ENCODE peak calls at places on chromosomes 2 and 18, in ten cellular contexts. One of them, this sample, is unnamed.

GRCh38 chr2:176421291-176422050 is 152.2 kb downstream of the MTX2 start:
- DNase-seq in left ventricle myocardium inferior: no peak
- DNase-seq in HT1080: no peak
- DNase-seq in naive thymus-derived CD4-positive, alpha-beta T cell: no peak
- DNase-seq in amygdala: no peak
- DNase-seq in adrenal gland: no peak
- DNase-seq in H7: no peak
- DNase-seq in RKO: no peak
- DNase-seq in GM10248: no peak
- DNase-seq in HCEC 1CT: peak; percentile 18
- DNase-seq in this sample: no peak

GRCh38 chr2:17475285-17475684 is 43.0 kb downstream of the RAD51AP2 start:
- DNase-seq in amygdala: no peak
- DNase-seq in GM10248: no peak
- DNase-seq in naive thymus-derived CD4-positive, alpha-beta T cell: no peak
- DNase-seq in adrenal gland: no peak
- DNase-seq in H7: no peak
- DNase-seq in HT1080: no peak
- DNase-seq in HCEC 1CT: peak; percentile 6
- DNase-seq in left ventricle myocardium inferior: no peak
- DNase-seq in RKO: no peak
- DNase-seq in this sample: no peak

GRCh38 chr2:200788129-200788718 is 23.5 kb upstream of the BZW1 start:
- DNase-seq in RKO: peak; percentile 56
- DNase-seq in left ventricle myocardium inferior: no peak
- DNase-seq in amygdala: no peak
- DNase-seq in HCEC 1CT: peak; percentile 77
- DNase-seq in HT1080: peak; percentile 86
- DNase-seq in GM10248: no peak
- DNase-seq in adrenal gland: no peak
- DNase-seq in H7: no peak
- DNase-seq in naive thymus-derived CD4-positive, alpha-beta T cell: no peak
- DNase-seq in this sample: peak; percentile 54

GRCh38 chr2:37287966-37288365 is 36.7 kb downstream of the PRKD3 start:
- DNase-seq in HT1080: no peak
- DNase-seq in GM10248: peak; percentile 20
- DNase-seq in adrenal gland: no peak
- DNase-seq in H7: peak; percentile 12
- DNase-seq in amygdala: no peak
- DNase-seq in left ventricle myocardium inferior: no peak
- DNase-seq in HCEC 1CT: peak; percentile 12
- DNase-seq in RKO: peak; percentile 31
- DNase-seq in naive thymus-derived CD4-positive, alpha-beta T cell: no peak
- DNase-seq in this sample: no peak

GRCh38 chr2:121030523-121030922 is 254.5 kb downstream of the TFCP2L1 start:
- DNase-seq in adrenal gland: peak; percentile 13
- DNase-seq in RKO: no peak
- DNase-seq in amygdala: no peak
- DNase-seq in HT1080: no peak
- DNase-seq in HCEC 1CT: no peak
- DNase-seq in GM10248: no peak
- DNase-seq in H7: no peak
- DNase-seq in naive thymus-derived CD4-positive, alpha-beta T cell: no peak
- DNase-seq in left ventricle myocardium inferior: no peak
- DNase-seq in this sample: no peak

GRCh38 chr2:46364797-46365457 is 67.7 kb downstream of the EPAS1 start:
- DNase-seq in HCEC 1CT: peak; percentile 73
- DNase-seq in adrenal gland: peak; percentile 73
- DNase-seq in GM10248: peak; percentile 70
- DNase-seq in RKO: peak; percentile 62
- DNase-seq in amygdala: no peak
- DNase-seq in left ventricle myocardium inferior: no peak
- DNase-seq in H7: peak; percentile 79
- DNase-seq in naive thymus-derived CD4-positive, alpha-beta T cell: no peak
- DNase-seq in HT1080: peak; percentile 62
- DNase-seq in this sample: peak; percentile 50

GRCh38 chr2:181798022-181798421 is 93.5 kb upstream of the ITPRID2 start:
- DNase-seq in naive thymus-derived CD4-positive, alpha-beta T cell: no peak
- DNase-seq in GM10248: no peak
- DNase-seq in HT1080: no peak
- DNase-seq in adrenal gland: no peak
- DNase-seq in left ventricle myocardium inferior: no peak
- DNase-seq in amygdala: no peak
- DNase-seq in RKO: no peak
- DNase-seq in H7: no peak
- DNase-seq in HCEC 1CT: no peak
- DNase-seq in this sample: no peak

GRCh38 chr2:55885129-55885943 is 38.2 kb downstream of the EFEMP1 start:
- DNase-seq in RKO: peak; percentile 71
- DNase-seq in amygdala: no peak
- DNase-seq in H7: no peak
- DNase-seq in adrenal gland: no peak
- DNase-seq in HT1080: peak; percentile 89
- DNase-seq in naive thymus-derived CD4-positive, alpha-beta T cell: no peak
- DNase-seq in HCEC 1CT: peak; percentile 94
- DNase-seq in GM10248: no peak
- DNase-seq in left ventricle myocardium inferior: no peak
- DNase-seq in this sample: peak; percentile 90

GRCh38 chr2:236261452-236261851 is 2.8 kb downstream of the ASB18 start:
- DNase-seq in adrenal gland: no peak
- DNase-seq in RKO: peak; percentile 28
- DNase-seq in HT1080: peak; percentile 67
- DNase-seq in left ventricle myocardium inferior: no peak
- DNase-seq in amygdala: no peak
- DNase-seq in naive thymus-derived CD4-positive, alpha-beta T cell: no peak
- DNase-seq in HCEC 1CT: no peak
- DNase-seq in GM10248: no peak
- DNase-seq in H7: no peak
- DNase-seq in this sample: peak; percentile 21

GRCh38 chr2:134402385-134402784 is 148.5 kb downstream of the MGAT5 start:
- DNase-seq in naive thymus-derived CD4-positive, alpha-beta T cell: no peak
- DNase-seq in adrenal gland: no peak
- DNase-seq in GM10248: no peak
- DNase-seq in amygdala: no peak
- DNase-seq in HCEC 1CT: peak; percentile 64
- DNase-seq in HT1080: no peak
- DNase-seq in left ventricle myocardium inferior: no peak
- DNase-seq in RKO: no peak
- DNase-seq in H7: no peak
- DNase-seq in this sample: no peak

GRCh38 chr2:19600506-19600905 is 242.1 kb upstream of the OSR1 start:
- DNase-seq in RKO: no peak
- DNase-seq in naive thymus-derived CD4-positive, alpha-beta T cell: no peak
- DNase-seq in HT1080: no peak
- DNase-seq in left ventricle myocardium inferior: no peak
- DNase-seq in GM10248: no peak
- DNase-seq in amygdala: no peak
- DNase-seq in adrenal gland: no peak
- DNase-seq in H7: no peak
- DNase-seq in HCEC 1CT: peak; percentile 37
- DNase-seq in this sample: no peak

GRCh38 chr2:176188969-176189665 is 649 bp downstream of the HOXD1 start:
- DNase-seq in HT1080: no peak
- DNase-seq in RKO: no peak
- DNase-seq in HCEC 1CT: no peak
- DNase-seq in adrenal gland: no peak
- DNase-seq in left ventricle myocardium inferior: no peak
- DNase-seq in amygdala: no peak
- DNase-seq in H7: peak; percentile 83
- DNase-seq in GM10248: no peak
- DNase-seq in naive thymus-derived CD4-positive, alpha-beta T cell: no peak
- DNase-seq in this sample: no peak

GRCh38 chr2:108579631-108580030 is 45.4 kb downstream of the LIMS1 start:
- DNase-seq in GM10248: no peak
- DNase-seq in H7: no peak
- DNase-seq in HCEC 1CT: peak; percentile 74
- DNase-seq in naive thymus-derived CD4-positive, alpha-beta T cell: no peak
- DNase-seq in amygdala: no peak
- DNase-seq in HT1080: peak; percentile 83
- DNase-seq in left ventricle myocardium inferior: peak; percentile 20
- DNase-seq in RKO: no peak
- DNase-seq in adrenal gland: peak; percentile 75
- DNase-seq in this sample: peak; percentile 56

GRCh38 chr18:23828426-23828825 is 139.2 kb downstream of the LAMA3 start:
- DNase-seq in RKO: peak; percentile 70
- DNase-seq in naive thymus-derived CD4-positive, alpha-beta T cell: peak; percentile 74
- DNase-seq in HCEC 1CT: peak; percentile 82
- DNase-seq in amygdala: no peak
- DNase-seq in H7: no peak
- DNase-seq in left ventricle myocardium inferior: no peak
- DNase-seq in adrenal gland: no peak
- DNase-seq in HT1080: peak; percentile 91
- DNase-seq in GM10248: peak; percentile 47
- DNase-seq in this sample: peak; percentile 75

GRCh38 chr2:239441261-239441701 is 40.5 kb upstream of the HDAC4 start:
- DNase-seq in HCEC 1CT: no peak
- DNase-seq in GM10248: no peak
- DNase-seq in H7: peak; percentile 54
- DNase-seq in RKO: no peak
- DNase-seq in HT1080: no peak
- DNase-seq in left ventricle myocardium inferior: no peak
- DNase-seq in amygdala: no peak
- DNase-seq in adrenal gland: no peak
- DNase-seq in naive thymus-derived CD4-positive, alpha-beta T cell: no peak
- DNase-seq in this sample: no peak

GRCh38 chr2:55108456-55108855 is 58.2 kb upstream of the RTN4 start:
- DNase-seq in RKO: no peak
- DNase-seq in left ventricle myocardium inferior: no peak
- DNase-seq in GM10248: no peak
- DNase-seq in H7: no peak
- DNase-seq in naive thymus-derived CD4-positive, alpha-beta T cell: no peak
- DNase-seq in adrenal gland: no peak
- DNase-seq in HCEC 1CT: no peak
- DNase-seq in amygdala: no peak
- DNase-seq in HT1080: no peak
- DNase-seq in this sample: no peak

GRCh38 chr2:29117636-29118303 is 2.6 kb downstream of the CLIP4 start:
- DNase-seq in naive thymus-derived CD4-positive, alpha-beta T cell: no peak
- DNase-seq in GM10248: no peak
- DNase-seq in HCEC 1CT: peak; percentile 71
- DNase-seq in H7: no peak
- DNase-seq in left ventricle myocardium inferior: no peak
- DNase-seq in adrenal gland: no peak
- DNase-seq in HT1080: peak; percentile 87
- DNase-seq in amygdala: no peak
- DNase-seq in RKO: peak; percentile 73
- DNase-seq in this sample: peak; percentile 58

GRCh38 chr2:59935005-59935404 is 618.4 kb downstream of the BCL11A start:
- DNase-seq in naive thymus-derived CD4-positive, alpha-beta T cell: no peak
- DNase-seq in left ventricle myocardium inferior: no peak
- DNase-seq in amygdala: no peak
- DNase-seq in HT1080: no peak
- DNase-seq in H7: no peak
- DNase-seq in adrenal gland: no peak
- DNase-seq in RKO: no peak
- DNase-seq in GM10248: no peak
- DNase-seq in HCEC 1CT: no peak
- DNase-seq in this sample: no peak

GRCh38 chr2:239973392-239973791 is 51.8 kb downstream of the NDUFA10 start:
- DNase-seq in HCEC 1CT: no peak
- DNase-seq in GM10248: no peak
- DNase-seq in left ventricle myocardium inferior: no peak
- DNase-seq in amygdala: no peak
- DNase-seq in HT1080: no peak
- DNase-seq in RKO: no peak
- DNase-seq in naive thymus-derived CD4-positive, alpha-beta T cell: no peak
- DNase-seq in H7: no peak
- DNase-seq in adrenal gland: no peak
- DNase-seq in this sample: no peak

GRCh38 chr18:13541621-13542519 is 184.5 kb downstream of the FAM210A start:
- DNase-seq in HT1080: no peak
- DNase-seq in left ventricle myocardium inferior: no peak
- DNase-seq in HCEC 1CT: no peak
- DNase-seq in naive thymus-derived CD4-positive, alpha-beta T cell: no peak
- DNase-seq in adrenal gland: peak; percentile 40
- DNase-seq in amygdala: no peak
- DNase-seq in H7: no peak
- DNase-seq in RKO: no peak
- DNase-seq in GM10248: no peak
- DNase-seq in this sample: no peak

GRCh38 chr18:80103231-80103630 is 5.8 kb upstream of the ADNP2 start:
- DNase-seq in HT1080: peak; percentile 58
- DNase-seq in amygdala: no peak
- DNase-seq in HCEC 1CT: peak; percentile 63
- DNase-seq in adrenal gland: no peak
- DNase-seq in H7: no peak
- DNase-seq in RKO: no peak
- DNase-seq in naive thymus-derived CD4-positive, alpha-beta T cell: no peak
- DNase-seq in GM10248: no peak
- DNase-seq in left ventricle myocardium inferior: no peak
- DNase-seq in this sample: no peak

GRCh38 chr2:159042115-159042850 is 73.8 kb downstream of the TANC1 start:
- DNase-seq in HCEC 1CT: no peak
- DNase-seq in adrenal gland: no peak
- DNase-seq in H7: no peak
- DNase-seq in HT1080: no peak
- DNase-seq in amygdala: no peak
- DNase-seq in RKO: no peak
- DNase-seq in left ventricle myocardium inferior: peak; percentile 51
- DNase-seq in GM10248: no peak
- DNase-seq in naive thymus-derived CD4-positive, alpha-beta T cell: no peak
- DNase-seq in this sample: no peak

GRCh38 chr2:156319811-156320490 is 12.6 kb downstream of the NR4A2 start:
- DNase-seq in HT1080: no peak
- DNase-seq in amygdala: peak; percentile 21
- DNase-seq in GM10248: no peak
- DNase-seq in adrenal gland: no peak
- DNase-seq in HCEC 1CT: peak; percentile 46
- DNase-seq in naive thymus-derived CD4-positive, alpha-beta T cell: peak; percentile 17
- DNase-seq in H7: peak; percentile 79
- DNase-seq in RKO: no peak
- DNase-seq in left ventricle myocardium inferior: peak; percentile 64
- DNase-seq in this sample: no peak

GRCh38 chr2:211093743-211094303 is 537.4 kb downstream of the CPS1 start:
- DNase-seq in HT1080: peak; percentile 10
- DNase-seq in naive thymus-derived CD4-positive, alpha-beta T cell: no peak
- DNase-seq in HCEC 1CT: no peak
- DNase-seq in left ventricle myocardium inferior: no peak
- DNase-seq in RKO: peak; percentile 20
- DNase-seq in GM10248: no peak
- DNase-seq in H7: no peak
- DNase-seq in amygdala: no peak
- DNase-seq in adrenal gland: no peak
- DNase-seq in this sample: no peak

GRCh38 chr18:22223263-22223960 is 54.0 kb downstream of the GATA6 start:
- DNase-seq in left ventricle myocardium inferior: peak; percentile 77
- DNase-seq in HCEC 1CT: peak; percentile 70
- DNase-seq in naive thymus-derived CD4-positive, alpha-beta T cell: no peak
- DNase-seq in HT1080: peak; percentile 96
- DNase-seq in GM10248: no peak
- DNase-seq in adrenal gland: peak; percentile 98
- DNase-seq in H7: peak; percentile 39
- DNase-seq in RKO: peak; percentile 92
- DNase-seq in amygdala: no peak
- DNase-seq in this sample: peak; percentile 98

GRCh38 chr2:206260427-206261012 is 13.9 kb upstream of the ZDBF2 start:
- DNase-seq in amygdala: no peak
- DNase-seq in GM10248: no peak
- DNase-seq in RKO: peak; percentile 51
- DNase-seq in HCEC 1CT: peak; percentile 43
- DNase-seq in H7: no peak
- DNase-seq in HT1080: peak; percentile 56
- DNase-seq in naive thymus-derived CD4-positive, alpha-beta T cell: no peak
- DNase-seq in adrenal gland: no peak
- DNase-seq in left ventricle myocardium inferior: no peak
- DNase-seq in this sample: peak; percentile 16

This sample was measured in Daoy.